ENCODE peak calls at places on chromosome 7, in six cellular contexts. E is testis, B is gastrocnemius medialis, F is pancreas, Y is fibroblast of lung, W is HFFc6. A is an unnamed sample.

GRCh38 chr7:157228864-157229422 is 90.2 kb downstream of the UBE3C start:
- DNase-seq in E (peak; percentile 43), B (no peak), F (no peak), Y (peak; percentile 9), W (peak; percentile 38), A (no peak)

GRCh38 chr7:141102436-141102835 is 28.6 kb downstream of the TMEM178B start:
- DNase-seq in E (no peak), B (no peak), F (no peak), Y (no peak), W (no peak), A (no peak)

GRCh38 chr7:42666994-42667393 is 244.9 kb downstream of the C7orf25 start:
- DNase-seq in E (no peak), B (no peak), F (no peak), Y (no peak), W (no peak), A (no peak)

GRCh38 chr7:151249732-151250072 is 1.2 kb upstream of the SMARCD3 start:
- DNase-seq in E (peak; percentile 84), B (peak; percentile 76), F (peak; percentile 80), Y (peak; percentile 63), W (peak; percentile 27), A (no peak)

GRCh38 chr7:33790746-33791145 is 114.6 kb upstream of the BMPER start:
- DNase-seq in E (no peak), B (no peak), F (no peak), Y (no peak), W (no peak), A (no peak)

GRCh38 chr7:151199196-151199874 is 11.0 kb downstream of the H2BK1 start:
- DNase-seq in E (peak; percentile 24), B (no peak), F (no peak), Y (no peak), W (no peak), A (no peak)

GRCh38 chr7:142345817-142346216 is 88.0 kb upstream of the PRSS58 start:
- DNase-seq in E (no peak), B (no peak), F (no peak), Y (no peak), W (no peak), A (no peak)

GRCh38 chr7:33671521-33672262 is 233.6 kb upstream of the BMPER start:
- DNase-seq in E (no peak), B (no peak), F (no peak), Y (no peak), W (no peak), A (no peak)

GRCh38 chr7:156173346-156173745 is 361.1 kb upstream of the SHH start:
- DNase-seq in E (no peak), B (no peak), F (no peak), Y (no peak), W (no peak), A (no peak)

GRCh38 chr7:106947244-106947728 is 82.2 kb downstream of the PIK3CG start:
- DNase-seq in E (peak; percentile 85), B (no peak), F (no peak), Y (peak; percentile 57), W (peak; percentile 69), A (peak; percentile 49)

GRCh38 chr7:45670227-45670626 is 96.1 kb downstream of the ADCY1 start:
- DNase-seq in E (peak; percentile 2), B (no peak), F (no peak), Y (no peak), W (no peak), A (no peak)

GRCh38 chr7:81420526-81420925 is 349.3 kb downstream of the HGF start:
- DNase-seq in E (no peak), B (no peak), F (no peak), Y (no peak), W (no peak), A (no peak)

GRCh38 chr7:69186974-69187373 is 411.3 kb upstream of the AUTS2 start:
- DNase-seq in E (no peak), B (no peak), F (no peak), Y (no peak), W (no peak), A (no peak)

GRCh38 chr7:77537595-77538185 is 595 bp downstream of the PTPN12 start:
- DNase-seq in E (peak; percentile 34), B (peak; percentile 3), F (peak; percentile 57), Y (peak; percentile 32), W (no peak), A (no peak)

GRCh38 chr7:82959528-82959927 is 203.2 kb downstream of the PCLO start:
- DNase-seq in E (no peak), B (no peak), F (no peak), Y (no peak), W (no peak), A (no peak)

GRCh38 chr7:114432627-114433026 is 18.0 kb downstream of the FOXP2 start:
- DNase-seq in E (no peak), B (no peak), F (no peak), Y (no peak), W (no peak), A (no peak)

GRCh38 chr7:114100810-114101209 is 182.0 kb upstream of the PPP1R3A start:
- DNase-seq in E (no peak), B (no peak), F (no peak), Y (peak; percentile 6), W (no peak), A (no peak)

GRCh38 chr7:112160130-112160770 is 45.9 kb downstream of the DOCK4 start:
- DNase-seq in E (no peak), B (no peak), F (no peak), Y (peak; percentile 48), W (no peak), A (no peak)

GRCh38 chr7:2517004-2517403 is 2.6 kb upstream of the LFNG start:
- DNase-seq in E (no peak), B (no peak), F (no peak), Y (peak; percentile 98), W (peak; percentile 88), A (peak; percentile 65)

GRCh38 chr7:108813247-108814014 is 243.8 kb downstream of the DNAJB9 start:
- DNase-seq in E (no peak), B (no peak), F (no peak), Y (no peak), W (no peak), A (no peak)

GRCh38 chr7:150879345-150879744 is 27.0 kb downstream of the AOC1 start:
- DNase-seq in E (no peak), B (no peak), F (no peak), Y (peak; percentile 56), W (no peak), A (no peak)

GRCh38 chr7:70044064-70044463 is 445.8 kb downstream of the AUTS2 start:
- DNase-seq in E (no peak), B (no peak), F (no peak), Y (no peak), W (no peak), A (no peak)

GRCh38 chr7:149564340-149565095 is 66.9 kb upstream of the ZNF746 start:
- DNase-seq in E (peak; percentile 26), B (no peak), F (no peak), Y (no peak), W (no peak), A (no peak)

GRCh38 chr7:90250601-90251303 is 5.8 kb downstream of the CFAP69 start:
- DNase-seq in E (no peak), B (no peak), F (no peak), Y (peak; percentile 60), W (peak; percentile 55), A (peak; percentile 60)

GRCh38 chr7:114481995-114482394 is 67.4 kb downstream of the FOXP2 start:
- DNase-seq in E (no peak), B (no peak), F (no peak), Y (peak; percentile 23), W (no peak), A (peak; percentile 5)

GRCh38 chr7:49483142-49483541 is 290.3 kb upstream of the VWC2 start:
- DNase-seq in E (peak; percentile 40), B (no peak), F (no peak), Y (no peak), W (no peak), A (no peak)
- TF ChIP-seq CTCF in E (no peak), B (no peak), F (no peak), Y (no peak), W (no peak), A (no peak)

DNA sequence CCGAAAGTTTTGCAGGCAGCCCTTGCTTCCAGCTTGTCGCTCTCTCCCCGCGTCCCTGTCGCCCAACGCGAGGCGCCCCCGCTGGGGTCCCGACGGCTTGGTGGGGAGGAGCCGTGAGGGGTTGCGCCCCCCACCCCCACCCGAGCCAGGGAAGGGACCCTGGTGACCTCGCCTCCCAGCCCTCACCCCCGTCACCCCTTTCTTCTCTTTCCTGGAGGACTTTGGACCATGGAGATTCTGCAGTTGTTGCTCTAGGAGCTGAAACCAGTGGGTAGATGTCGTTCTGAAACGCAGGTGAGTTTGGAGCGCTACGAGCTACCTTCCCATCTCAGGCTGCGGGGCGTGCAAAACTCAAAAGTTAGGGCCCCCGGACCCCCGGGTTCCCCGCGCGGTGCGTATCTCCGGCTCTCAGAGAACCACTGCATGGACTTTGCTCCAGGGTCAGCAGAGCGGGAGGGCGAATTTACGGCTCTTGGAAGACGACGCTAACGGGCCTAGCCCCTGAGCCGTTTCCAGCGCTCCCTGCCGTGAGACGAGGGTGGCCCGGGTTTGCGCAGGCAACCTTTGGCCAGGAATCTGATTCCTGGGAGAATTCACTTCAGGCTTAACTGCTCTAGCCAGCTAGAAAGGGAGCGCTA is 684 bp upstream of the ATXN7L1 start:
- DNase-seq in E (peak; percentile 44), B (no peak), F (peak; percentile 57), Y (peak; percentile 32), W (peak; percentile 27), A (no peak)
- TF ChIP-seq CTCF in E (no peak), B (no peak), F (no peak), Y (peak; percentile 11), W (no peak), A (peak; percentile 9)

GRCh38 chr7:100400656-100401055 is 27.4 kb downstream of the PILRA start:
- DNase-seq in E (no peak), B (no peak), F (no peak), Y (no peak), W (no peak), A (no peak)
- TF ChIP-seq CTCF in E (no peak), B (no peak), F (no peak), Y (no peak), W (peak; percentile 34), A (no peak)

DNA sequence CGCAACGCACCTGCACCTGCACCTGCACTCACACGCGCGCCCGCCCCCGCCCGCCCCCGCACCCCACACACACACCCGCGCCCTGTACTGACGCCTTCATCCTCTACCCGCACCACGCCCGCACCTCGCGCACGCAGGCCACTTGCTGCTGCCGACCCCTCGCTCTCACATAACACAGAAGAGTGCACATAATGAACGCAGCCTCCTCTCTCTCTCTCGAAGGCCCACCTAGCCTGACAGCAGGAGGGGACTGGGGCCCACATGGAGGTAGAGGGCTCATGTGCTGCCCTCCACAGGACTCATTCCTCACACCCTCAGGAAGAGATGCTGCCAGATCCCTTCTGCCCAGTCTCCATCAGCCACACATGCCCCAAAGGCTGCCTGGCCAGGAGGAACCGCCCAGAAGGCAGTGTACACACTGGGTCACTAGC is 432 bp upstream of the CAMK2B start:
- DNase-seq in E (no peak), B (no peak), F (no peak), Y (no peak), W (no peak), A (no peak)
- TF ChIP-seq CTCF in E (no peak), B (no peak), F (no peak), Y (no peak), W (no peak), A (no peak)